ENCODE peak calls at places on chromosomes 6 and 20, in nine cellular contexts. R, N, H, O, Z, E, Y, A and U are unnamed samples.

GRCh38 chr6:29792123-29793035 is 35.2 kb upstream of the HLA-G start:
- DNase-seq in Z (peak; percentile 72), R (peak; percentile 76), A (peak; percentile 70), H (peak; percentile 88), E (no peak), O (peak; percentile 53), N (no peak), Y (no peak), U (peak; percentile 68)

GRCh38 chr6:132401120-132401940 is at the start of gene MOXD1:
- DNase-seq in N (no peak), Z (no peak), H (no peak), Y (no peak), O (no peak), A (peak; percentile 11), R (peak; percentile 47), E (no peak), U (peak; percentile 56)

GRCh38 chr20:51661609-51662178 is 106.5 kb downstream of the ATP9A start:
- DNase-seq in N (peak; percentile 96), Y (no peak), R (no peak), Z (peak; percentile 6), A (no peak), H (no peak), O (no peak), E (no peak), U (no peak)

GRCh38 chr6:11491596-11491995 is 46.0 kb upstream of the TMEM170B start:
- DNase-seq in Z (no peak), H (no peak), A (no peak), Y (no peak), R (no peak), N (no peak), E (no peak), O (no peak), U (no peak)

GRCh38 chr20:53034899-53035298 is 62.7 kb downstream of the TSHZ2 start:
- DNase-seq in N (no peak), Z (no peak), E (no peak), A (no peak), R (no peak), O (no peak), Y (no peak), H (no peak), U (no peak)

GRCh38 chr6:122042851-122043250 is 356.6 kb upstream of the HSF2 start:
- DNase-seq in R (no peak), Z (no peak), E (no peak), H (no peak), N (no peak), A (no peak), O (peak; percentile 50), Y (no peak), U (no peak)

GRCh38 chr20:20459726-20460125 is 91.8 kb downstream of the INSM1 start:
- DNase-seq in H (no peak), Z (no peak), O (no peak), A (no peak), R (no peak), N (no peak), E (no peak), Y (no peak), U (no peak)

GRCh38 chr6:125020385-125020784 is 58.1 kb downstream of the RNF217 start:
- DNase-seq in Z (no peak), O (no peak), A (no peak), H (no peak), E (no peak), Y (no peak), N (no peak), R (no peak), U (no peak)

GRCh38 chr6:45812937-45813336 is 202.7 kb downstream of the CLIC5 start:
- DNase-seq in R (no peak), E (no peak), A (no peak), Y (no peak), H (no peak), Z (no peak), O (no peak), N (no peak), U (no peak)

GRCh38 chr6:5181494-5182287 is 79.1 kb downstream of the LYRM4 start:
- DNase-seq in Y (no peak), N (no peak), R (no peak), H (no peak), Z (no peak), E (no peak), O (no peak), A (no peak), U (no peak)

GRCh38 chr20:32636278-32636677 is 37.5 kb downstream of the C20orf203 start:
- DNase-seq in H (no peak), R (no peak), O (peak; percentile 29), N (no peak), A (no peak), Z (no peak), E (no peak), Y (no peak), U (no peak)

GRCh38 chr6:116265081-116265829 is 11.4 kb upstream of the TSPYL4 start:
- DNase-seq in Y (no peak), N (no peak), A (no peak), R (no peak), E (no peak), H (no peak), Z (no peak), O (no peak), U (no peak)

GRCh38 chr6:116271309-116271708 is 8.4 kb downstream of the TSPYL1 start:
- DNase-seq in E (no peak), N (no peak), O (no peak), A (no peak), Y (no peak), Z (no peak), H (no peak), R (no peak), U (no peak)

GRCh38 chr6:116266803-116267202 is 12.9 kb downstream of the TSPYL1 start:
- DNase-seq in E (no peak), N (no peak), R (no peak), Z (no peak), Y (no peak), O (no peak), A (no peak), H (no peak), U (no peak)

GRCh38 chr6:116267879-116268588 is 11.7 kb downstream of the TSPYL1 start:
- DNase-seq in O (no peak), Y (no peak), Z (no peak), N (no peak), A (no peak), H (no peak), E (no peak), R (no peak), U (no peak)

GRCh38 chr6:116268589-116269293 is 11.0 kb downstream of the TSPYL1 start:
- DNase-seq in Y (peak; percentile 67), O (no peak), H (no peak), R (no peak), Z (no peak), A (no peak), N (peak; percentile 68), E (no peak), U (no peak)
- TF ChIP-seq CTCF in Y (peak; percentile 93), O (peak; percentile 18), H (peak; percentile 75), R (peak; percentile 77), Z (peak; percentile 82), A (peak; percentile 39), N (peak; percentile 84), E (peak; percentile 58), U (peak; percentile 42)

GRCh38 chr6:3825331-3825831 is 23.8 kb upstream of the FAM50B start:
- DNase-seq in E (no peak), H (peak; percentile 69), A (peak; percentile 49), Y (no peak), R (peak; percentile 67), N (no peak), Z (no peak), O (peak; percentile 44), U (peak; percentile 51)

GRCh38 chr6:3829285-3829684 is 19.9 kb upstream of the FAM50B start:
- DNase-seq in A (no peak), H (no peak), O (no peak), Z (no peak), N (no peak), R (no peak), E (no peak), Y (no peak), U (no peak)

GRCh38 chr6:3823671-3824070 is 25.5 kb upstream of the FAM50B start:
- DNase-seq in E (no peak), O (no peak), H (no peak), R (no peak), A (no peak), Y (no peak), N (no peak), Z (no peak), U (no peak)

GRCh38 chr6:3822747-3823445 is 26.3 kb upstream of the FAM50B start:
- DNase-seq in Z (no peak), A (no peak), E (no peak), R (no peak), H (no peak), O (no peak), N (no peak), Y (no peak), U (no peak)

DNA sequence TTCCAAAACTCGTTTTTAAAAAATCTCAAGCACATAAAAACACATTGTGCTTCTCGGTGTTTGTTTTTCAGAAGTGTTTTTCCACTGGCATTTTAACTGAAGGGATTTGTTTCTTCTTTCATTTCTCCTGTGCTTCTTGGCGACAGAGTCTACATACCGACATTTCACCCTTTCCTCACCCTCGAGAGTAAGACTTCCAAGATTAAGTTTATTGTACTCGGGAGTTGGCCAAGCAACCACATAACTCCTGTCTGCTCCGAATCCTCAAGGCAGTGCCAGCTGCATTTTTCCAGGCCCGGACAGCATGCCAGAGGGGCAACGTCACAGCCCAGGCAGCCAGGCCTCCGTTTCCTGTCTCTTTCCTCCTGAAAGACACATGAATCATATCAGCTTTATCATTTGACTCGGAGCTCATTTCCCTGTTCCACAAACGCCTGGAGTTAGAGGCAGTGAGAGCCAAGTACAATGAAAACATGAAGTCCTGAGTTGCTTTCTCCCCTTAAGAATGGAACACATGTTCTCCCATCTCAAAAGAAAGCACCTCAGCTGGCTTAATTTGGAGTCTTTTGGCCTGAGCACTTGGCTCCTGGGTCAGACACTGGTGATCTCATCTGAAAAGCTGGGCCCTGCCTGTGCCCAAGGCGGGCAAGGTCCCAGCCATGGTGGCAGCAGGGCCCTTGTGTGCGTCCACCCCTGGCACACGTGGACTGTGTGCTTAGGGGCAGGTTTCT is 23.2 kb upstream of the FAM50B start:
- DNase-seq in O (peak; percentile 81), H (peak; percentile 85), N (peak; percentile 81), R (peak; percentile 84), Y (no peak), E (no peak), A (peak; percentile 87), Z (no peak), U (peak; percentile 76)
- H3K4me1 ChIP-seq in O (peaks cover 7% of the 10 kb centered on the region), H (peaks cover 41% of the 10 kb centered on the region), N (peaks cover 30% of the 10 kb centered on the region), R (peaks cover 11% of the 10 kb centered on the region), Y (peaks cover 28% of the 10 kb centered on the region), E (peaks cover 57% of the 10 kb centered on the region), A (peaks cover 23% of the 10 kb centered on the region), Z (no peaks in the 10 kb centered on the region), U (peaks cover 18% of the 10 kb centered on the region)

DNA sequence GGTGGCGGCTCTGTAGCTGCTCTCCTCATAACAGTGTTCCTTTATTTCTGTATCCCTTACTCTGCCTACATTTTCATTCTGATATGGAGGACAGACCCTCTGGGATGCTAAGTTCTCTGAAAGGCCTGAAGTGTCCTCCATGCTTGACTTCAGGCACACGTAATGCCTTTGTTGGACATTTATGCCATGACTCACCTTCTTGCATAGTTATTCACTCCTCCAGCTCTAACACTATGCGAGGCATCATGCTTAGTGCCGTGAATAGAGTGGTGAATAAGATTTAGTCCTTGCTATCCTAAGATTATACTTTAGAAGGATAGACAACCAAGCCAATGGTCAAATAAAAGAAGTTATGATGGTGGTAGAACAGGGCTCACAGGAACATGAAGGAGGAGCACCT is 760.9 kb upstream of the FLRT3 start:
- DNase-seq in E (no peak), O (no peak), Y (no peak), A (no peak), N (no peak), R (no peak), H (no peak), Z (no peak), U (no peak)
- H3K27ac ChIP-seq in E (no peak overlapping the region), O (no peak overlapping the region), Y (no peak overlapping the region), A (no peak overlapping the region), N (no peak overlapping the region), R (no peak overlapping the region), H (no peak overlapping the region), Z (no peak overlapping the region), U (no peak overlapping the region)

GRCh38 chr6:129893513-129894098 is 32.5 kb upstream of the TMEM244 start:
- DNase-seq in Z (no peak), O (no peak), N (no peak), A (no peak), E (no peak), R (no peak), H (no peak), Y (no peak), U (no peak)
- TF ChIP-seq CTCF in Z (peak; percentile 33), O (no peak), N (peak; percentile 20), A (no peak), E (no peak), R (peak; percentile 32), H (peak; percentile 42), Y (peak; percentile 24), U (peak; percentile 31)